ENCODE peak calls at places on chromosomes 4 and X, in five cellular contexts. J is T1000, P is A549, X is WTC11, Z is fibroblast of pulmonary artery. V is an unnamed sample.
A peak's percentile ranks its signal among the peaks of the same experiment; 100 is the strongest.

GRCh38 chr4:33126002-33126401 is 2405.8 kb downstream of the PCDH7 start:
- DNase-seq in P (no peak), X (no peak), Z (no peak), J (no peak), V (no peak)

GRCh38 chr4:62193726-62194125 is 993.6 kb downstream of the ADGRL3 start:
- DNase-seq in Z (peak; percentile 10), P (no peak), J (no peak), X (no peak), V (no peak)

GRCh38 chrX:129984196-129984962 is 1.9 kb downstream of the BCORL1 start:
- DNase-seq in J (no peak), P (peak; percentile 23), X (peak; percentile 20), Z (no peak), V (no peak)

GRCh38 chrX:413322-414201 is 26.9 kb upstream of the PPP2R3B start:
- DNase-seq in X (peak; percentile 63), P (no peak), Z (peak; percentile 30), J (peak; percentile 15), V (no peak)

GRCh38 chr4:181959121-181959520 is 284.1 kb upstream of the TENM3 start:
- DNase-seq in X (no peak), J (peak; percentile 13), P (peak; percentile 25), Z (peak; percentile 63), V (peak; percentile 43)

GRCh38 chr4:7581477-7581876 is 146.7 kb upstream of the PSAPL1 start:
- DNase-seq in Z (peak; percentile 19), X (peak; percentile 78), J (no peak), P (peak; percentile 4), V (no peak)

GRCh38 chrX:40773809-40774208 is 38.5 kb upstream of the MED14 start:
- DNase-seq in P (peak; percentile 7), X (no peak), Z (peak; percentile 35), J (peak; percentile 1), V (peak; percentile 31)

GRCh38 chr4:81454953-81455352 is 16.8 kb downstream of the RASGEF1B start:
- DNase-seq in J (no peak), Z (no peak), P (no peak), X (no peak), V (no peak)

GRCh38 chr4:7222521-7222920 is 30.2 kb downstream of the SORCS2 start:
- DNase-seq in Z (no peak), P (no peak), J (no peak), X (no peak), V (no peak)

GRCh38 chr4:118086334-118086733 is 52.0 kb downstream of the NDST3 start:
- DNase-seq in J (no peak), X (no peak), P (no peak), Z (peak; percentile 8), V (peak; percentile 66)

GRCh38 chrX:73767017-73767416 is 204.0 kb downstream of the CHIC1 start:
- DNase-seq in Z (no peak), J (no peak), P (no peak), X (no peak), V (no peak)

GRCh38 chrX:109537324-109537665 is 651 bp downstream of the NXT2 start:
- DNase-seq in J (no peak), Z (peak; percentile 87), X (no peak), P (peak; percentile 64), V (peak; percentile 29)

GRCh38 chr4:149048451-149049143 is 606.4 kb upstream of the NR3C2 start:
- DNase-seq in X (no peak), P (no peak), J (no peak), Z (no peak), V (no peak)

GRCh38 chr4:110475881-110476818 is at the start of gene ENPEP:
- DNase-seq in Z (peak; percentile 69), P (no peak), X (peak; percentile 28), J (no peak), V (no peak)

GRCh38 chr4:7434766-7435150 is at the start of gene PSAPL1:
- DNase-seq in Z (peak; percentile 47), P (peak; percentile 35), J (peak; percentile 35), X (peak; percentile 43), V (peak; percentile 49)

GRCh38 chr4:48329193-48329592 is 12.1 kb upstream of the SLAIN2 start:
- DNase-seq in J (no peak), Z (no peak), P (peak; percentile 26), X (no peak), V (no peak)

GRCh38 chr4:47876784-47877183 is 37.6 kb downstream of the NFXL1 start:
- DNase-seq in Z (no peak), X (no peak), P (no peak), J (no peak), V (no peak)

GRCh38 chr4:175536852-175537453 is 275.1 kb downstream of the GPM6A start:
- DNase-seq in X (no peak), P (peak; percentile 74), J (no peak), Z (peak; percentile 83), V (peak; percentile 63)

GRCh38 chr4:100062921-100063320 is 112.8 kb upstream of the H2AZ1 start:
- DNase-seq in P (no peak), X (no peak), J (no peak), Z (peak; percentile 7), V (no peak)

V was measured in H4.